ENCODE peak calls at places on chromosomes 6 and 20, in eight cellular contexts. Z is Panc1, Y is upper lobe of left lung, M is HCT116, C is K562, V is GM12878, J is GM23338, X is HepG2. E is an unnamed sample. For H3K4me1, the result is how much of the 10 kb centered on the place peaks cover.

GRCh38 chr6:41063884-41064285 is 8.3 kb downstream of the OARD1 start:
- ATAC-seq in Z (no peak), Y (no peak), M (no peak), C (no peak), V (no peak), J (no peak), X (peak), E (no peak)

GRCh38 chr20:47687095-47687987 is 97.9 kb downstream of the SULF2 start:
- ATAC-seq in Z (no peak), Y (no peak), M (no peak), C (no peak), V (no peak), J (no peak), X (no peak), E (no peak)

GRCh38 chr6:109360791-109361190 is 21.5 kb downstream of the CD164 start:
- ATAC-seq in Z (no peak), Y (no peak), M (no peak), C (no peak), V (no peak), J (no peak), X (no peak), E (no peak)

GRCh38 chr6:165577556-165577955 is 85.5 kb downstream of the PDE10A start:
- ATAC-seq in Z (no peak), Y (no peak), M (no peak), C (no peak), V (no peak), J (no peak), X (no peak), E (no peak)

GRCh38 chr6:87378947-87379346 is 28.8 kb upstream of the CFAP206 start:
- ATAC-seq in Z (no peak), Y (no peak), M (no peak), C (no peak), V (no peak), J (no peak), X (no peak), E (no peak)

GRCh38 chr6:110738899-110739365 is 76.3 kb downstream of the CDK19 start:
- ATAC-seq in Z (peak), Y (peak), M (no peak), C (peak), V (peak), J (no peak), X (peak), E (peak)

GRCh38 chr6:100901582-100901981 is 20.5 kb upstream of the ASCC3 start:
- ATAC-seq in Z (no peak), Y (no peak), M (no peak), C (no peak), V (no peak), J (no peak), X (no peak), E (no peak)

GRCh38 chr20:22003680-22004079 is 298.2 kb downstream of the PAX1 start:
- ATAC-seq in Z (no peak), Y (no peak), M (no peak), C (no peak), V (no peak), J (no peak), X (no peak), E (no peak)

GRCh38 chr6:165662671-165663282 is at the start of gene PDE10A:
- ATAC-seq in Z (peak), Y (peak), M (no peak), C (no peak), V (peak), J (peak), X (peak), E (peak)

GRCh38 chr6:22413681-22414305 is 117.0 kb upstream of the PRL start:
- ATAC-seq in Z (no peak), Y (peak), M (no peak), C (no peak), V (peak), J (peak), X (no peak), E (peak)

GRCh38 chr6:42129360-42129676 is 13.1 kb downstream of the C6orf132 start:
- ATAC-seq in Z (no peak), Y (no peak), M (no peak), C (peak), V (no peak), J (no peak), X (no peak), E (no peak)

GRCh38 chr6:131231103-131231502 is 95.8 kb downstream of the AKAP7 start:
- ATAC-seq in Z (no peak), Y (no peak), M (no peak), C (no peak), V (no peak), J (no peak), X (no peak), E (no peak)

GRCh38 chr6:143549630-143550268 is 38.2 kb upstream of the FUCA2 start:
- ATAC-seq in Z (no peak), Y (no peak), M (no peak), C (no peak), V (peak), J (no peak), X (no peak), E (no peak)

GRCh38 chr20:33120934-33121333 is 41.5 kb downstream of the BPIFB4 start:
- ATAC-seq in Z (no peak), Y (no peak), M (no peak), C (no peak), V (no peak), J (no peak), X (no peak), E (no peak)

GRCh38 chr6:45686841-45687569 is 309.3 kb upstream of the SUPT3H start:
- ATAC-seq in Z (no peak), Y (no peak), M (no peak), C (no peak), V (peak), J (no peak), X (peak), E (no peak)

GRCh38 chr20:63183422-63184146 is 32.3 kb downstream of the YTHDF1 start:
- ATAC-seq in Z (peak), Y (peak), M (peak), C (peak), V (peak), J (peak), X (peak), E (no peak)
- H3K4me1 ChIP-seq in Z (under half), Y (under half), M (under half), C (under half), V (under half), J (under half), X (under half), E (under half)

GRCh38 chr6:82924799-82925535 is 140.7 kb downstream of the UBE3D start:
- ATAC-seq in Z (no peak), Y (no peak), M (no peak), C (no peak), V (no peak), J (no peak), X (no peak), E (no peak)
- TF ChIP-seq POLR2AphosphoS5 in Z (no peak), Y (no peak), M (no peak), C (no peak), V (no peak), J (no peak), X (no peak), E (no peak)

GRCh38 chr6:17276766-17277165 is 4.4 kb upstream of the RBM24 start:
- ATAC-seq in Z (no peak), Y (no peak), M (no peak), C (no peak), V (no peak), J (no peak), X (no peak), E (no peak)

GRCh38 chr6:17277256-17277655 is 3.9 kb upstream of the RBM24 start:
- ATAC-seq in Z (no peak), Y (no peak), M (no peak), C (no peak), V (no peak), J (no peak), X (no peak), E (no peak)

GRCh38 chr6:17280552-17281090 is 540 bp upstream of the RBM24 start:
- ATAC-seq in Z (peak), Y (peak), M (no peak), C (no peak), V (no peak), J (peak), X (peak), E (peak)

GRCh38 chr6:17280138-17280537 is 1.0 kb upstream of the RBM24 start:
- ATAC-seq in Z (peak), Y (no peak), M (no peak), C (no peak), V (no peak), J (peak), X (no peak), E (no peak)

GRCh38 chr6:17278289-17279061 is 2.7 kb upstream of the RBM24 start:
- ATAC-seq in Z (peak), Y (no peak), M (peak), C (no peak), V (no peak), J (no peak), X (no peak), E (peak)
- H3K27ac ChIP-seq in Z (peak), Y (no peak), M (peak), C (no peak), V (no peak), J (no peak), X (no peak), E (peak)

DNA sequence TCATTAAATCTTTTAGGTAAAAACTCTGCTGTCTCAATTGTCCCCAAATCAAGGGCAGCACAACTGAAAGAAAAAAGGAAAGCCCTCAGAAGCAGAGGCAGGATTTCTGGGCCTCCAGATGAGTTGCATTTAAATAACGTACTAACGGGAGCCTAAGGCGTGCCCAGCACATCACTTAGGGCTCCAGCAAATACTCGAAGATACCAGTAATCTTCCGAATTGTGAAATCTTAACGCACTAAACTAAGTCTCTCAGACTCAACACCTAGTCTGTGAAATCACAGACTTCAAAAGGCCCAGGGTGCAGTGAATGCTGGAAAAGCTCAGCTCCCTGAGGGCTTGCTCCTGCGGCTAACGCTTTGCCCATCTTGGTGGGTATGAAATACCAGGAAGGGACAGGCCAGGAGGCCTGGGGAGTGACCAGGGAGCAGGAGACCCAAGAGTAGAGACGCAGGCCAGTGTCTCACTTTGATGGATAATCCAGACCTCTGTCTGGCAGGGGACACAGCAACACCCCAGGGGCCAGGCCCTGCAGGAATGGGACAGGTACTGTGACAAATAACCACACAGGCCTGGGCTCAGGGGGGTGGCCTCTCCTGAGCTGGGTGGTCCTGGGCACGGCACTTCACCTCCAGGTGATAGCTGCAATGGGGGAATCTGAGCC is 36.4 kb downstream of the RRBP1 start:
- ATAC-seq in Z (peak), Y (peak), M (no peak), C (no peak), V (no peak), J (no peak), X (peak), E (peak)
- H3K4me1 ChIP-seq in Z (half or more), Y (under half), M (under half), C (under half), V (under half), J (under half), X (under half), E (half or more)

GRCh38 chr20:23305098-23305497 is 45.5 kb upstream of the NXT1 start:
- ATAC-seq in Z (no peak), Y (peak), M (no peak), C (no peak), V (no peak), J (no peak), X (no peak), E (peak)
- TF ChIP-seq POLR2AphosphoS5 in Z (no peak), Y (no peak), M (no peak), C (no peak), V (no peak), J (no peak), X (no peak), E (no peak)

DNA sequence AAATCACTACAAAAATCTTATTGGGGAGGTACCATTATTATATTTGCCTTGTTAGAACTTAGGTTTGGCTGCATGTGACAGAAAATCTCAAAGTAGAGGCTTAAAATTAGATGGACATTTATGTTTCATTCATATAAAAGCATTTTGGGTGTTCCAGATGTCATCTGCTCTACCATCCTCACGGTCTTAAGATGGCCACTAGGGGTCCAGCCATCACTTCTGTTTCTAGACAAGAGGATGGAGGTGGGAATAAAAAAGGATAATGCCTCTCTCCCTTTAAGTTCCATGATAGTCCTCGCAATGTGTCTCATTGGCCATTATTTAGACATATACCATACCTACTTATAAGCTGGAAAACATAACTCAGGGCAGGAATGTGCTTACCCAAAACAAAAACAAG is 929.5 kb downstream of the KIF16B start:
- ATAC-seq in Z (no peak), Y (no peak), M (no peak), C (no peak), V (peak), J (no peak), X (peak), E (no peak)
- H3K27ac ChIP-seq in Z (no peak), Y (no peak), M (no peak), C (no peak), V (no peak), J (no peak), X (no peak), E (no peak)